ENCODE peak calls at places on chromosomes 7 and 10, in five cellular contexts. K is fibroblast of mammary gland, F is GM12865, G is PC-3, J is heart right ventricle. D is an unnamed sample.

GRCh38 chr7:11343136-11343535 is 369.5 kb downstream of the PHF14 start:
- DNase-seq in K (no peak), F (no peak), G (no peak), J (no peak), D (no peak)

GRCh38 chr7:43105521-43106120 is 6.8 kb upstream of the HECW1 start:
- DNase-seq in K (peak), F (no peak), G (peak), J (no peak), D (no peak)

GRCh38 chr7:6604458-6604857 is 11.0 kb upstream of the ZNF853 start:
- DNase-seq in K (no peak), F (no peak), G (no peak), J (no peak), D (no peak)

GRCh38 chr7:67371429-67372305 is 375.0 kb downstream of the TYW1 start:
- DNase-seq in K (peak), F (peak), G (peak), J (peak), D (peak)

GRCh38 chr10:131580674-131581073 is 269.2 kb upstream of the TCERG1L start:
- DNase-seq in K (no peak), F (no peak), G (no peak), J (no peak), D (no peak)

GRCh38 chr10:75531571-75532031 is 100.2 kb downstream of the LRMDA start:
- DNase-seq in K (no peak), F (no peak), G (peak), J (no peak), D (no peak)

GRCh38 chr10:117997673-117998072 is 49.1 kb downstream of the RAB11FIP2 start:
- DNase-seq in K (no peak), F (no peak), G (peak), J (no peak), D (no peak)

GRCh38 chr7:125644113-125644512 is 714.5 kb upstream of the POT1 start:
- DNase-seq in K (no peak), F (no peak), G (no peak), J (no peak), D (no peak)

GRCh38 chr10:60186315-60187071 is 203.2 kb downstream of the ANK3 start:
- DNase-seq in K (peak), F (no peak), G (peak), J (peak), D (peak)

GRCh38 chr10:4765428-4765827 is 60.6 kb upstream of the AKR1E2 start:
- DNase-seq in K (peak), F (no peak), G (peak), J (no peak), D (no peak)

GRCh38 chr10:52063159-52063558 is 250.9 kb upstream of the DKK1 start:
- DNase-seq in K (no peak), F (no peak), G (no peak), J (no peak), D (no peak)

GRCh38 chr10:82668266-82668665 is 793.3 kb downstream of the NRG3 start:
- DNase-seq in K (peak), F (no peak), G (no peak), J (no peak), D (no peak)

GRCh38 chr7:44748948-44749731 is 493 bp downstream of the ZMIZ2 start:
- DNase-seq in K (no peak), F (peak), G (no peak), J (no peak), D (no peak)

GRCh38 chr10:121580276-121581116 is 17.7 kb downstream of the FGFR2 start:
- DNase-seq in K (no peak), F (no peak), G (peak), J (no peak), D (no peak)
- H3K4me3 ChIP-seq in K (no peak), F (no peak), G (no peak), J (no peak), D (no peak)

GRCh38 chr10:124565565-124566221 is 104.1 kb downstream of the LHPP start:
- DNase-seq in K (peak), F (peak), G (peak), J (no peak), D (no peak)
- TF ChIP-seq CTCF in K (peak), F (peak), G (peak), J (peak), D (peak)

DNA sequence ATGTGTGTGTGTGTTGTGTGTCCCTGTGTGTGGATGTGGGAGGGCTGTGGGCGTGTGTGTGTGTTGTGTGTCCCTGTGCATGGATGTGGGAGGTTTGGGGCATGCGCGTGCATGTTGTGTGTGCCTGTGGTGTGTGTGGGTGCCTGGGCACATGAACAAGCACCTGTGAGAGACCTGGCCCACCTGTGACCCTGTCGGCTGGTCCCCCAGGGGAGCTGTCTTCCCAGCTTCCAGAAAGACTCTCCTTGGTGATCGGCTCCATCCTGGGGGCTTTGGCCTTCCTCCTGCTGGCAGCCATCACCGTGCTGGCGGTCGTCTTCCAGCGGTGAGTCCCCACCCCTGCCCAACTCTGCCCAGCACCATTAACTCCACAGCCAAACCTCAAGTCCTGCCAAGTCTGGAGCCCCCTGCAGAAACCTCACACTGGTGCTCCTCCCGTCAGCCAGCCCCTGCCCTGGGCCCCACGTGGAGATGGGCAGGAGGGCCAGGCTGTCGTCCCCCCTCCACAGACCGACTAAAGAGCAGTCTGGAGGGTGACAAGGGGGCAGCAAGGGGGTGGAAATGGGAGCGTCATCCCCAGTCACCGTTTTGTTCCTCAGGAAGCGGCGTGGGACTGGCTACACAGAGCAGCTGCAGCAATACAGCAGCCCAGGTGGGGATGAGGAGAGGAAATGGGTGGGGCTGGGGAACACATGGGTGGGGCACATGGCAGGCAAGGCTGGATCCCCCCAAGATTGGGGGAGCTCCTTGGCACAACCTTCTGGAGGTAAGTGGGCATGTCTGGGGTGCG is 12.7 kb downstream of the EPHB6 start:
- DNase-seq in K (no peak), F (no peak), G (no peak), J (no peak), D (no peak)
- H3K4me3 ChIP-seq in K (no peak), F (no peak), G (no peak), J (no peak), D (no peak)

DNA sequence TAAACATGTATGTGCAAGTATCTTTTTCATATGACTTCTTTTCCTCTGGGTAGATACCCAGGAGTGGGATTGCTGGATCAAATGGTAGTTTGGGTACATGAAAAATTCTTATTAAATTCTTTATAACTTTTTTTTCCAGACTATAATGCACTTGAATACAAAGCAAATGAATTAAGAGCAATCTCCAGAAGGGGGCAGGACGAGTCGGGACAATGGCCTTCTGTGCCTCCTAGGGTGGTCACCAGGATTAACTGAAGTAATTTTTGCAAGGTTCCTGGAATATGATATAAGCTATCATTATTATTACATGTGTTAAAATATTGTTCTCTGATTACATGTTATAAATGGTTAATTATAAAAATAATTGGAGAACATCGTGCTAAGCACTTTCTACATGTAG is 127.2 kb downstream of the PPP1R17 start:
- DNase-seq in K (peak), F (peak), G (peak), J (no peak), D (no peak)
- TF ChIP-seq CTCF in K (peak), F (peak), G (peak), J (no peak), D (peak)

GRCh38 chr10:114607358-114607998 is 50.6 kb downstream of the ABLIM1 start:
- DNase-seq in K (peak), F (no peak), G (peak), J (no peak), D (peak)

GRCh38 chr10:114609518-114610426 is 48.3 kb downstream of the ABLIM1 start:
- DNase-seq in K (no peak), F (no peak), G (no peak), J (no peak), D (no peak)

GRCh38 chr10:114613237-114613979 is 44.7 kb downstream of the ABLIM1 start:
- DNase-seq in K (no peak), F (no peak), G (no peak), J (no peak), D (no peak)

GRCh38 chr10:114615600-114616007 is 42.5 kb downstream of the ABLIM1 start:
- DNase-seq in K (no peak), F (peak), G (no peak), J (no peak), D (no peak)

GRCh38 chr10:114611617-114612016 is 46.5 kb downstream of the ABLIM1 start:
- DNase-seq in K (peak), F (no peak), G (peak), J (no peak), D (no peak)
- H3K4me3 ChIP-seq in K (no peak), F (no peak), G (no peak), J (no peak), D (no peak)

DNA sequence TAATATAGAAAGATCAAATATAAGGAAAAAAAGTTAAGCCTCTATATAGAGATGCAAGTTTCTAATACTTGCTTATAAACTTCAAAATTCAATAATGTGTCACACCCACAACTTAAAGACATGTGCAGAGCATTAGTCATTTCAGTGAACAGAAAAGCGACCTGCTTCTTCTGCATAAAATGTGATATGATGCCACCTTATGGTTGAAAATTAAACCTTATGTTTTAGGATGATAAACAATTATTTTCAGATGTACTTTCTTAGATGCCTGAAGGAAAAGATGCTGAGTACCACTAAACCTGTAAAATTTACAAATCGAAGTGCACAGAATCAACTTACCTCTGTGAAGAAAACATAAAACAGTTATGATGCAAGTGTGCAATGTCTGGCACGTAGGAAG is 96.0 kb downstream of the MTERF1 start:
- DNase-seq in K (peak), F (peak), G (peak), J (no peak), D (peak)
- TF ChIP-seq CTCF in K (peak), F (no peak), G (peak), J (no peak), D (peak)

GRCh38 chr10:89002234-89002978 is 11.8 kb downstream of the FAS start:
- DNase-seq in K (no peak), F (peak), G (no peak), J (no peak), D (no peak)
- H3K4me3 ChIP-seq in K (no peak), F (no peak), G (no peak), J (no peak), D (no peak)

GRCh38 chr7:155296788-155297516 is 726 bp upstream of the INSIG1 start:
- DNase-seq in K (peak), F (peak), G (peak), J (peak), D (peak)
- TF ChIP-seq CTCF in K (no peak), F (peak), G (no peak), J (peak), D (peak)